ENCODE peak calls at places on chromosomes 16 and 17, in eight cellular contexts. One of them, this sample, is unnamed.

GRCh38 chr16:47142469-47143328 is 1.0 kb downstream of the NETO2 start:
- DNase-seq in suprapubic skin: no peak
- DNase-seq in upper lobe of right lung: peak; percentile 66
- DNase-seq in AG04450: no peak
- DNase-seq in pancreas: no peak
- DNase-seq in cardiac muscle cell: peak; percentile 63
- DNase-seq in fibroblast of mammary gland: peak; percentile 59
- DNase-seq in dorsolateral prefrontal cortex: peak; percentile 23
- DNase-seq in this sample: peak; percentile 63

GRCh38 chr16:49463529-49463928 is 89.9 kb downstream of the C16orf78 start:
- DNase-seq in suprapubic skin: peak; percentile 39
- DNase-seq in upper lobe of right lung: no peak
- DNase-seq in AG04450: no peak
- DNase-seq in pancreas: no peak
- DNase-seq in cardiac muscle cell: no peak
- DNase-seq in fibroblast of mammary gland: no peak
- DNase-seq in dorsolateral prefrontal cortex: no peak
- DNase-seq in this sample: no peak

GRCh38 chr16:66082424-66082823 is 284.1 kb upstream of the CDH5 start:
- DNase-seq in suprapubic skin: no peak
- DNase-seq in upper lobe of right lung: no peak
- DNase-seq in AG04450: no peak
- DNase-seq in pancreas: no peak
- DNase-seq in cardiac muscle cell: no peak
- DNase-seq in fibroblast of mammary gland: no peak
- DNase-seq in dorsolateral prefrontal cortex: no peak
- DNase-seq in this sample: no peak

GRCh38 chr17:50657627-50658026 is 22.9 kb downstream of the ABCC3 start:
- DNase-seq in suprapubic skin: no peak
- DNase-seq in upper lobe of right lung: no peak
- DNase-seq in AG04450: no peak
- DNase-seq in pancreas: no peak
- DNase-seq in cardiac muscle cell: no peak
- DNase-seq in fibroblast of mammary gland: no peak
- DNase-seq in dorsolateral prefrontal cortex: no peak
- DNase-seq in this sample: no peak

GRCh38 chr16:81544691-81545365 is 100.2 kb downstream of the CMIP start:
- DNase-seq in suprapubic skin: no peak
- DNase-seq in upper lobe of right lung: peak; percentile 44
- DNase-seq in AG04450: no peak
- DNase-seq in pancreas: no peak
- DNase-seq in cardiac muscle cell: no peak
- DNase-seq in fibroblast of mammary gland: no peak
- DNase-seq in dorsolateral prefrontal cortex: no peak
- DNase-seq in this sample: no peak

GRCh38 chr16:3713587-3714242 is 3.6 kb downstream of the TRAP1 start:
- DNase-seq in suprapubic skin: no peak
- DNase-seq in upper lobe of right lung: no peak
- DNase-seq in AG04450: no peak
- DNase-seq in pancreas: no peak
- DNase-seq in cardiac muscle cell: no peak
- DNase-seq in fibroblast of mammary gland: no peak
- DNase-seq in dorsolateral prefrontal cortex: no peak
- DNase-seq in this sample: no peak

GRCh38 chr17:35051183-35051578 is 12.3 kb downstream of the RFFL start:
- DNase-seq in suprapubic skin: no peak
- DNase-seq in upper lobe of right lung: no peak
- DNase-seq in AG04450: no peak
- DNase-seq in pancreas: no peak
- DNase-seq in cardiac muscle cell: no peak
- DNase-seq in fibroblast of mammary gland: peak; percentile 7
- DNase-seq in dorsolateral prefrontal cortex: no peak
- DNase-seq in this sample: no peak

GRCh38 chr16:3610698-3611144 is 685 bp downstream of the SLX4 start:
- DNase-seq in suprapubic skin: no peak
- DNase-seq in upper lobe of right lung: no peak
- DNase-seq in AG04450: no peak
- DNase-seq in pancreas: no peak
- DNase-seq in cardiac muscle cell: peak; percentile 48
- DNase-seq in fibroblast of mammary gland: no peak
- DNase-seq in dorsolateral prefrontal cortex: no peak
- DNase-seq in this sample: peak; percentile 8

GRCh38 chr16:69466547-69466946 is 42.1 kb downstream of the CYB5B start:
- DNase-seq in suprapubic skin: no peak
- DNase-seq in upper lobe of right lung: no peak
- DNase-seq in AG04450: no peak
- DNase-seq in pancreas: no peak
- DNase-seq in cardiac muscle cell: no peak
- DNase-seq in fibroblast of mammary gland: no peak
- DNase-seq in dorsolateral prefrontal cortex: no peak
- DNase-seq in this sample: no peak

GRCh38 chr16:69463876-69464275 is 39.5 kb downstream of the CYB5B start:
- DNase-seq in suprapubic skin: no peak
- DNase-seq in upper lobe of right lung: no peak
- DNase-seq in AG04450: no peak
- DNase-seq in pancreas: no peak
- DNase-seq in cardiac muscle cell: no peak
- DNase-seq in fibroblast of mammary gland: no peak
- DNase-seq in dorsolateral prefrontal cortex: no peak
- DNase-seq in this sample: no peak

GRCh38 chr16:69465881-69466280 is 41.5 kb downstream of the CYB5B start:
- DNase-seq in suprapubic skin: no peak
- DNase-seq in upper lobe of right lung: no peak
- DNase-seq in AG04450: no peak
- DNase-seq in pancreas: no peak
- DNase-seq in cardiac muscle cell: no peak
- DNase-seq in fibroblast of mammary gland: no peak
- DNase-seq in dorsolateral prefrontal cortex: no peak
- DNase-seq in this sample: no peak

GRCh38 chr16:69467531-69468204 is 43.2 kb downstream of the CYB5B start:
- DNase-seq in suprapubic skin: no peak
- DNase-seq in upper lobe of right lung: no peak
- DNase-seq in AG04450: no peak
- DNase-seq in pancreas: no peak
- DNase-seq in cardiac muscle cell: no peak
- DNase-seq in fibroblast of mammary gland: no peak
- DNase-seq in dorsolateral prefrontal cortex: no peak
- DNase-seq in this sample: no peak

DNA sequence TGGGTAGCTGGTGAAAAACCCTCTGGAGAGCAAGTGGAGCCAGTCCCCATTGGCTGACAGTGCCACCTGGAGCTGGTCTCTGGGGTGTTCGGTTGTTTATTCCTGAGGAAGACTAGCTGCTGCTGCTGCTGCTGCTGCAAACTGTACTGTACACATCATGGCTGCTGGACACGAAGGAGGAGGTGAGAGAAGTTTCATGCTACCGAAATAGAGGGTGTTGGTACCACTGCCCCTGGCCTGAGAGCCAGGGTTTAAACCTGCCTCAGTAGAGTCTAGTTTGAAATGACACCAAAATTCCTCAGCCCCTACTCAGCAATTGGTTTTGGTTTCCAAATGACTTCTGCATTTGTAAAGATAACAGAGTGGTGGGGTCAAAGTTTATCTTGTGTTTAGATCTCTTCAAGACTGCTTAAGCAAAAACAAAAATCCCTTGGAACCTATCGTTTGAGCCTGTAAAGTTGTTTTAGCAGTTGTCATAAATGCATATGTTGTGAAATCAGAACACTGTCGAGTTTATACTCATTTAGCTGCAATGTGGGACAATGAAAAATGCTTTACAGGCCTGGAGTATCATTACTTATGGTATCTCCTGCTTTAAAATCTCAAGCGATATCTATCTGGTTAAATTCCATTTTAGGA is 40.8 kb downstream of the CYB5B start:
- DNase-seq in suprapubic skin: no peak
- DNase-seq in upper lobe of right lung: no peak
- DNase-seq in AG04450: no peak
- DNase-seq in pancreas: no peak
- DNase-seq in cardiac muscle cell: peak; percentile 5
- DNase-seq in fibroblast of mammary gland: no peak
- DNase-seq in dorsolateral prefrontal cortex: no peak
- DNase-seq in this sample: peak; percentile 38
- TF ChIP-seq CTCF in suprapubic skin: no peak
- TF ChIP-seq CTCF in upper lobe of right lung: no peak
- TF ChIP-seq CTCF in AG04450: peak; percentile 17
- TF ChIP-seq CTCF in pancreas: no peak
- TF ChIP-seq CTCF in cardiac muscle cell: no peak
- TF ChIP-seq CTCF in fibroblast of mammary gland: no peak
- TF ChIP-seq CTCF in dorsolateral prefrontal cortex: no peak
- TF ChIP-seq CTCF in this sample: no peak

GRCh38 chr17:82338858-82339633 is 5.5 kb upstream of the SECTM1 start:
- DNase-seq in suprapubic skin: no peak
- DNase-seq in upper lobe of right lung: no peak
- DNase-seq in AG04450: peak; percentile 30
- DNase-seq in pancreas: no peak
- DNase-seq in cardiac muscle cell: no peak
- DNase-seq in fibroblast of mammary gland: peak; percentile 75
- DNase-seq in dorsolateral prefrontal cortex: no peak
- DNase-seq in this sample: peak; percentile 72

GRCh38 chr17:82343560-82343959 is 10.0 kb upstream of the SECTM1 start:
- DNase-seq in suprapubic skin: no peak
- DNase-seq in upper lobe of right lung: no peak
- DNase-seq in AG04450: no peak
- DNase-seq in pancreas: no peak
- DNase-seq in cardiac muscle cell: no peak
- DNase-seq in fibroblast of mammary gland: no peak
- DNase-seq in dorsolateral prefrontal cortex: no peak
- DNase-seq in this sample: no peak

GRCh38 chr17:82344175-82344907 is 10.8 kb upstream of the SECTM1 start:
- DNase-seq in suprapubic skin: no peak
- DNase-seq in upper lobe of right lung: no peak
- DNase-seq in AG04450: no peak
- DNase-seq in pancreas: no peak
- DNase-seq in cardiac muscle cell: no peak
- DNase-seq in fibroblast of mammary gland: no peak
- DNase-seq in dorsolateral prefrontal cortex: no peak
- DNase-seq in this sample: no peak

GRCh38 chr17:82342361-82343079 is 9.0 kb upstream of the SECTM1 start:
- DNase-seq in suprapubic skin: no peak
- DNase-seq in upper lobe of right lung: no peak
- DNase-seq in AG04450: no peak
- DNase-seq in pancreas: no peak
- DNase-seq in cardiac muscle cell: no peak
- DNase-seq in fibroblast of mammary gland: no peak
- DNase-seq in dorsolateral prefrontal cortex: no peak
- DNase-seq in this sample: no peak

GRCh38 chr17:82339634-82340580 is 6.3 kb upstream of the SECTM1 start:
- DNase-seq in suprapubic skin: peak; percentile 60
- DNase-seq in upper lobe of right lung: no peak
- DNase-seq in AG04450: no peak
- DNase-seq in pancreas: no peak
- DNase-seq in cardiac muscle cell: no peak
- DNase-seq in fibroblast of mammary gland: no peak
- DNase-seq in dorsolateral prefrontal cortex: no peak
- DNase-seq in this sample: no peak
- H3K4me3 ChIP-seq in suprapubic skin: peak overlapping the region; percentile 41
- H3K4me3 ChIP-seq in upper lobe of right lung: peak overlapping the region; percentile 21
- H3K4me3 ChIP-seq in AG04450: no peak overlapping the region
- H3K4me3 ChIP-seq in pancreas: peak overlapping the region; percentile 14
- H3K4me3 ChIP-seq in cardiac muscle cell: no peak overlapping the region
- H3K4me3 ChIP-seq in fibroblast of mammary gland: peak overlapping the region; percentile 44
- H3K4me3 ChIP-seq in dorsolateral prefrontal cortex: no peak overlapping the region
- H3K4me3 ChIP-seq in this sample: peak overlapping the region; percentile 17

GRCh38 chr17:46192211-46192483 is 1.1 kb downstream of the KANSL1 start:
- DNase-seq in suprapubic skin: no peak
- DNase-seq in upper lobe of right lung: no peak
- DNase-seq in AG04450: no peak
- DNase-seq in pancreas: no peak
- DNase-seq in cardiac muscle cell: no peak
- DNase-seq in fibroblast of mammary gland: no peak
- DNase-seq in dorsolateral prefrontal cortex: no peak
- DNase-seq in this sample: no peak

GRCh38 chr17:46194393-46195216 is 1.4 kb upstream of the KANSL1 start:
- DNase-seq in suprapubic skin: no peak
- DNase-seq in upper lobe of right lung: no peak
- DNase-seq in AG04450: no peak
- DNase-seq in pancreas: no peak
- DNase-seq in cardiac muscle cell: peak; percentile 62
- DNase-seq in fibroblast of mammary gland: peak; percentile 55
- DNase-seq in dorsolateral prefrontal cortex: no peak
- DNase-seq in this sample: peak; percentile 50

GRCh38 chr17:46192484-46193245 is 564 bp downstream of the KANSL1 start:
- DNase-seq in suprapubic skin: peak; percentile 75
- DNase-seq in upper lobe of right lung: peak; percentile 83
- DNase-seq in AG04450: no peak
- DNase-seq in pancreas: peak; percentile 77
- DNase-seq in cardiac muscle cell: peak; percentile 89
- DNase-seq in fibroblast of mammary gland: peak; percentile 52
- DNase-seq in dorsolateral prefrontal cortex: peak; percentile 58
- DNase-seq in this sample: peak; percentile 57

GRCh38 chr17:46193626-46194392 is 580 bp upstream of the KANSL1 start:
- DNase-seq in suprapubic skin: peak; percentile 98
- DNase-seq in upper lobe of right lung: peak; percentile 98
- DNase-seq in AG04450: peak; percentile 70
- DNase-seq in pancreas: peak; percentile 95
- DNase-seq in cardiac muscle cell: peak; percentile 98
- DNase-seq in fibroblast of mammary gland: peak; percentile 91
- DNase-seq in dorsolateral prefrontal cortex: peak; percentile 89
- DNase-seq in this sample: peak; percentile 94

DNA sequence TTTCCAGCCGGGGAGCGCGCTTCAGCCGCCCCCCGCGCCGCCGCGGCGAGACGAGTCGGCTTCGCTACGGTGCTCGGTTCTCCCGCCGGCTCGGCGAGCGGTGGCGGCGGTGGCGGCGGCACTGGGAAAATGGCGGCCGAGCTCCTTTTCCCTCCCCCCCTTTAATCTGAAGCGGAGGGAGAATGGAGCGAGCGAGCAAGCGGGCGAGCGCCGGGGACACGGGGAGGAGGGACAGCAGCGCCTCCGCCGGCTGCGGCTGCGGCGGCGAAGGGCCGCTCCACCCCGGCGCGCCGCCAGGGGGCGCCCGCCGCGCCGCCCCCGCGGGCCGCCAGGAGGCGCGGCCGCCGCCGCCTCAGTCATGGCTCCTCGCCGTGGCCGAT is at the start of gene KANSL1:
- DNase-seq in suprapubic skin: peak; percentile 90
- DNase-seq in upper lobe of right lung: peak; percentile 95
- DNase-seq in AG04450: peak; percentile 73
- DNase-seq in pancreas: peak; percentile 94
- DNase-seq in cardiac muscle cell: peak; percentile 99
- DNase-seq in fibroblast of mammary gland: peak; percentile 81
- DNase-seq in dorsolateral prefrontal cortex: peak; percentile 60
- DNase-seq in this sample: peak; percentile 88
- TF ChIP-seq CTCF in suprapubic skin: peak; percentile 42
- TF ChIP-seq CTCF in upper lobe of right lung: peak; percentile 36
- TF ChIP-seq CTCF in AG04450: peak; percentile 46
- TF ChIP-seq CTCF in pancreas: peak; percentile 31
- TF ChIP-seq CTCF in cardiac muscle cell: peak; percentile 50
- TF ChIP-seq CTCF in fibroblast of mammary gland: no peak
- TF ChIP-seq CTCF in dorsolateral prefrontal cortex: peak; percentile 9
- TF ChIP-seq CTCF in this sample: peak; percentile 56

GRCh38 chr17:77610980-77611641 is 347.4 kb upstream of the TNRC6C start:
- DNase-seq in suprapubic skin: no peak
- DNase-seq in upper lobe of right lung: peak; percentile 27
- DNase-seq in AG04450: no peak
- DNase-seq in pancreas: no peak
- DNase-seq in cardiac muscle cell: no peak
- DNase-seq in fibroblast of mammary gland: peak; percentile 43
- DNase-seq in dorsolateral prefrontal cortex: no peak
- DNase-seq in this sample: no peak

GRCh38 chr17:77609553-77610517 is 348.7 kb upstream of the TNRC6C start:
- DNase-seq in suprapubic skin: no peak
- DNase-seq in upper lobe of right lung: peak; percentile 28
- DNase-seq in AG04450: no peak
- DNase-seq in pancreas: no peak
- DNase-seq in cardiac muscle cell: no peak
- DNase-seq in fibroblast of mammary gland: peak; percentile 46
- DNase-seq in dorsolateral prefrontal cortex: no peak
- DNase-seq in this sample: no peak

GRCh38 chr17:77608431-77608830 is 350.1 kb upstream of the TNRC6C start:
- DNase-seq in suprapubic skin: no peak
- DNase-seq in upper lobe of right lung: peak; percentile 21
- DNase-seq in AG04450: no peak
- DNase-seq in pancreas: no peak
- DNase-seq in cardiac muscle cell: no peak
- DNase-seq in fibroblast of mammary gland: no peak
- DNase-seq in dorsolateral prefrontal cortex: no peak
- DNase-seq in this sample: no peak

GRCh38 chr17:77611791-77612466 is 346.6 kb upstream of the TNRC6C start:
- DNase-seq in suprapubic skin: no peak
- DNase-seq in upper lobe of right lung: peak; percentile 41
- DNase-seq in AG04450: no peak
- DNase-seq in pancreas: no peak
- DNase-seq in cardiac muscle cell: no peak
- DNase-seq in fibroblast of mammary gland: no peak
- DNase-seq in dorsolateral prefrontal cortex: no peak
- DNase-seq in this sample: no peak

GRCh38 chr17:77610518-77610893 is 348.0 kb upstream of the TNRC6C start:
- DNase-seq in suprapubic skin: no peak
- DNase-seq in upper lobe of right lung: no peak
- DNase-seq in AG04450: no peak
- DNase-seq in pancreas: no peak
- DNase-seq in cardiac muscle cell: no peak
- DNase-seq in fibroblast of mammary gland: no peak
- DNase-seq in dorsolateral prefrontal cortex: no peak
- DNase-seq in this sample: no peak
- H3K4me3 ChIP-seq in suprapubic skin: peak overlapping the region; percentile 8
- H3K4me3 ChIP-seq in upper lobe of right lung: peak overlapping the region; percentile 8
- H3K4me3 ChIP-seq in AG04450: no peak overlapping the region
- H3K4me3 ChIP-seq in pancreas: no peak overlapping the region
- H3K4me3 ChIP-seq in cardiac muscle cell: no peak overlapping the region
- H3K4me3 ChIP-seq in fibroblast of mammary gland: no peak overlapping the region
- H3K4me3 ChIP-seq in dorsolateral prefrontal cortex: no peak overlapping the region
- H3K4me3 ChIP-seq in this sample: no peak overlapping the region

This sample was measured in astrocyte of the spinal cord.